ENCODE peak calls at places on chromosomes 12 and 14, in seven cellular contexts. J, O, K, Q, B, Z and L are unnamed samples.
A peak's percentile ranks its signal among the peaks of the same experiment; 100 is the strongest.

GRCh38 chr12:124434364-124434763 is 133.0 kb downstream of the NCOR2 start:
- DNase-seq in Q (no peak), J (no peak), K (no peak), O (no peak), Z (no peak), B (no peak), L (no peak)

GRCh38 chr14:49405291-49405690 is 180.9 kb downstream of the RPS29 start:
- DNase-seq in B (no peak), K (peak; percentile 75), Q (peak; percentile 65), J (no peak), Z (no peak), O (no peak), L (peak; percentile 1)

GRCh38 chr14:93788557-93789365 is 476 bp upstream of the PRIMA1 start:
- DNase-seq in J (no peak), B (peak; percentile 69), K (no peak), Q (no peak), Z (peak; percentile 49), O (no peak), L (no peak)

GRCh38 chr14:49923881-49924280 is 31.0 kb downstream of the ARF6 start:
- DNase-seq in J (peak; percentile 14), K (no peak), O (no peak), B (no peak), Z (no peak), Q (no peak), L (no peak)

GRCh38 chr14:70188608-70189540 is at the start of gene SLC8A3:
- DNase-seq in B (peak; percentile 59), J (peak; percentile 22), O (peak; percentile 52), Q (peak; percentile 37), Z (peak; percentile 59), K (peak; percentile 32), L (peak; percentile 1)

GRCh38 chr14:103529383-103530365 is 678 bp downstream of the TRMT61A start:
- DNase-seq in Z (no peak), O (no peak), K (no peak), B (no peak), J (no peak), Q (no peak), L (no peak)

GRCh38 chr12:119180380-119181040 is 1.8 kb downstream of the HSPB8 start:
- DNase-seq in O (no peak), B (no peak), J (peak; percentile 37), Z (peak; percentile 74), Q (peak; percentile 66), K (peak; percentile 43), L (peak; percentile 42)

GRCh38 chr12:94753071-94753779 is 102.9 kb upstream of the TMCC3 start:
- DNase-seq in J (no peak), K (no peak), O (no peak), Z (peak; percentile 38), Q (no peak), B (peak; percentile 22), L (no peak)

GRCh38 chr14:38208825-38209562 is 1.3 kb downstream of the SSTR1 start:
- DNase-seq in Z (peak; percentile 16), O (peak; percentile 91), B (peak; percentile 56), K (peak; percentile 23), J (peak; percentile 83), Q (peak; percentile 74), L (peak; percentile 92)

GRCh38 chr14:54316652-54317051 is 80.2 kb upstream of the CDKN3 start:
- DNase-seq in Q (no peak), O (no peak), Z (no peak), B (no peak), K (no peak), J (no peak), L (no peak)

GRCh38 chr12:992647-993046 is 1.6 kb downstream of the ERC1 start:
- DNase-seq in B (no peak), K (no peak), Q (no peak), Z (no peak), O (no peak), J (no peak), L (no peak)

GRCh38 chr14:64715628-64716412 is 11.6 kb downstream of the PLEKHG3 start:
- DNase-seq in Q (no peak), K (peak; percentile 49), B (peak; percentile 66), Z (no peak), J (peak; percentile 53), O (peak; percentile 48), L (no peak)

GRCh38 chr14:99277534-99277933 is 5.5 kb upstream of the BCL11B start:
- DNase-seq in K (no peak), O (no peak), J (no peak), B (no peak), Q (no peak), Z (no peak), L (no peak)

GRCh38 chr12:53048033-53048779 is 1.7 kb upstream of the TNS2 start:
- DNase-seq in B (no peak), O (peak; percentile 73), Z (peak; percentile 83), J (peak; percentile 74), K (no peak), Q (no peak), L (no peak)

GRCh38 chr12:27246774-27247173 is 2.7 kb downstream of the STK38L start:
- DNase-seq in J (no peak), Z (no peak), K (peak; percentile 33), Q (no peak), O (no peak), B (no peak), L (no peak)

GRCh38 chr14:31270196-31270772 is 62.7 kb upstream of the HECTD1 start:
- DNase-seq in B (peak; percentile 52), K (no peak), Q (no peak), J (peak; percentile 26), O (peak; percentile 53), Z (peak; percentile 21), L (no peak)

GRCh38 chr12:22038734-22039133 is 7.3 kb upstream of the CMAS start:
- DNase-seq in Q (no peak), J (no peak), K (no peak), B (no peak), O (no peak), Z (no peak), L (no peak)

GRCh38 chr12:104703372-104703771 is 246.6 kb downstream of the CHST11 start:
- DNase-seq in J (no peak), Q (no peak), K (no peak), O (no peak), Z (no peak), B (no peak), L (no peak)
- TF ChIP-seq CTCF in J (no peak), Q (no peak), K (no peak), O (no peak), Z (no peak), B (no peak), L (no peak)

DNA sequence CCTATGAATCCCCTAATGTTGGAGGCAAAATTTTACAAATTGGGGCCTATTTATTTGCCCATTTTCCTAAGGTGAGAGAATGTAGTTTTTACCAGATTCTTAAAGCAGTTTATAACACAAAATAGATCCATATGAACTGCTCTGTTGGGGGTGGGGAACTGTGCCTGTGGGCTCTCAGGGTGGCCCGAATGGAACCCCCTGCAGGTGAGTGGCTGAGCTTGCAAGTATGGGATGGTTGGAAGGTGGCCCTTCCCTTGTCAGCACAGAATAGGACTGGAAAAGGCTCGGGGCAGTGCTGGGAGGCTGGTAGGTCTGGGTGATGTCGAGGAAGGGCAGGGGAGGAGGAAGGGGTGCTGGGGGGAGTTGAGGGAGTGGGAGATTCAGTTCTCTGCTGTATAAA is 4.9 kb downstream of the VSX2 start:
- DNase-seq in O (no peak), Z (no peak), Q (no peak), J (no peak), B (peak; percentile 45), K (no peak), L (no peak)
- TF ChIP-seq CTCF in O (no peak), Z (no peak), Q (no peak), J (no peak), B (no peak), K (peak; percentile 6), L (no peak)

GRCh38 chr12:129863938-129864337 is 39.9 kb downstream of the TMEM132D start:
- DNase-seq in J (no peak), B (no peak), O (no peak), K (no peak), Z (no peak), Q (no peak), L (no peak)
- TF ChIP-seq CTCF in J (no peak), B (no peak), O (no peak), K (no peak), Z (no peak), Q (no peak), L (no peak)

DNA sequence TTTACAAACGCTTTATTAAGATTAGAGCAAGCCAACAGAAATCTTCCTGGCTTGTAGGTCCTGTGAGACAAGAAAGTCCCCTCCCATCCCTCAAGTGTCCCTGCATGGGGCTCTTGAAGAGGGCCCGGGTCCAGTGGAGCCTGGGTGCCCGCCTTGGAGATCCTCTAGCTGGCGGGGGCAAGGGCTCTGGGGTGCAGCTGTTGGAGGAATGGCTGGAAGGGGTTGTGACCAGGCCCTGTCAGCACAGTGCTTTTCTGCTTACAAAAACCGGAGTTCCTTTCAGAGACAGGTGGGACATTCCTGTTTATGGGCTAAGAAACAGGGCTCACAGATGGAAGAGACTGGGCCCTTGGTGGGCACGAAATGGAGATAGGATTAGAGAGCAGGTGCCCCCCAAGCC is 2.6 kb upstream of the DLK1 start:
- DNase-seq in J (no peak), Q (no peak), K (no peak), O (no peak), Z (no peak), B (no peak), L (no peak)
- TF ChIP-seq CTCF in J (no peak), Q (no peak), K (no peak), O (no peak), Z (no peak), B (no peak), L (no peak)

GRCh38 chr12:56084958-56085543 is 5.1 kb downstream of the ERBB3 start:
- DNase-seq in B (peak; percentile 74), J (peak; percentile 44), O (no peak), Q (no peak), Z (no peak), K (no peak), L (no peak)
- TF ChIP-seq CTCF in B (peak; percentile 40), J (peak; percentile 13), O (no peak), Q (peak; percentile 24), Z (no peak), K (peak; percentile 53), L (peak; percentile 68)